ENCODE peak calls at places on chromosomes 2 and 18, in eight cellular contexts. Z is thyroid gland, D is colonic mucosa, X is cardiac muscle cell, S is tibial artery, K is IMR-90, L is body of pancreas, V is endothelial cell of umbilical vein. E is an unnamed sample.
A peak's percentile ranks its signal among the peaks of the same experiment; 100 is the strongest.

GRCh38 chr18:43932140-43932539 is 654.9 kb upstream of the SYT4 start:
- DNase-seq in Z (no peak), L (no peak), D (no peak), V (no peak), S (no peak), K (peak; percentile 13), X (no peak), E (no peak)

GRCh38 chr18:36811955-36812354 is 16.8 kb downstream of the TPGS2 start:
- DNase-seq in Z (no peak), K (no peak), X (peak; percentile 28), D (no peak), L (no peak), S (no peak), V (no peak), E (no peak)

GRCh38 chr2:83196225-83196624 is 1262.9 kb downstream of the SUCLG1 start:
- DNase-seq in K (peak; percentile 42), Z (no peak), D (no peak), L (no peak), V (peak; percentile 62), S (no peak), X (peak; percentile 80), E (no peak)

GRCh38 chr18:2846241-2846637 is 567 bp upstream of the EMILIN2 start:
- DNase-seq in S (peak; percentile 37), L (no peak), X (peak; percentile 51), D (no peak), K (peak; percentile 16), V (peak; percentile 16), Z (peak; percentile 18), E (no peak)

GRCh38 chr2:27489118-27489497 is 435 bp downstream of the IFT172 start:
- DNase-seq in S (no peak), X (peak; percentile 39), Z (no peak), L (peak; percentile 14), D (peak; percentile 26), K (peak; percentile 21), V (peak; percentile 48), E (peak; percentile 25)

GRCh38 chr2:223681125-223681524 is 79.0 kb upstream of the SCG2 start:
- DNase-seq in V (no peak), K (no peak), D (no peak), X (no peak), S (no peak), Z (no peak), L (no peak), E (no peak)

GRCh38 chr2:26723475-26723874 is 31.0 kb downstream of the KCNK3 start:
- DNase-seq in K (no peak), L (no peak), S (no peak), X (no peak), D (no peak), Z (no peak), V (no peak), E (no peak)

GRCh38 chr2:47269316-47270232 is 114.5 kb upstream of the STPG4 start:
- DNase-seq in K (peak; percentile 99), L (peak; percentile 17), X (peak; percentile 89), S (peak; percentile 83), V (peak; percentile 88), D (peak; percentile 84), Z (peak; percentile 29), E (no peak)

GRCh38 chr2:168698959-168699358 is 103.5 kb upstream of the NOSTRIN start:
- DNase-seq in Z (no peak), K (no peak), L (no peak), V (no peak), X (no peak), S (no peak), D (no peak), E (no peak)

GRCh38 chr2:97718051-97718882 is 4.9 kb downstream of the ZAP70 start:
- DNase-seq in S (no peak), L (no peak), X (no peak), V (no peak), Z (no peak), K (no peak), D (peak; percentile 33), E (no peak)

GRCh38 chr2:170928036-170928823 is 823 bp upstream of the GORASP2 start:
- DNase-seq in V (no peak), D (peak; percentile 27), S (no peak), Z (peak; percentile 17), X (peak; percentile 6), L (no peak), K (peak; percentile 31), E (no peak)

GRCh38 chr18:2420367-2420766 is 150.9 kb downstream of the METTL4 start:
- DNase-seq in Z (no peak), D (no peak), V (no peak), L (no peak), X (no peak), S (no peak), K (no peak), E (no peak)

GRCh38 chr18:39453882-39454281 is 1888.3 kb upstream of the CELF4 start:
- DNase-seq in Z (no peak), K (peak; percentile 65), L (no peak), D (no peak), S (no peak), V (peak; percentile 99), X (peak; percentile 93), E (no peak)

GRCh38 chr18:78893396-78894305 is 86.0 kb upstream of the SALL3 start:
- DNase-seq in V (no peak), L (no peak), X (no peak), S (no peak), D (no peak), K (no peak), Z (no peak), E (no peak)

GRCh38 chr18:78892721-78893120 is 86.9 kb upstream of the SALL3 start:
- DNase-seq in Z (no peak), V (no peak), D (no peak), L (no peak), S (no peak), X (no peak), K (no peak), E (no peak)

GRCh38 chr18:78898066-78898465 is 81.6 kb upstream of the SALL3 start:
- DNase-seq in S (no peak), Z (no peak), L (no peak), X (no peak), D (no peak), V (no peak), K (no peak), E (no peak)

GRCh38 chr18:78896111-78896510 is 83.5 kb upstream of the SALL3 start:
- DNase-seq in S (no peak), L (no peak), D (no peak), V (no peak), X (no peak), K (no peak), Z (no peak), E (no peak)

GRCh38 chr18:78895207-78896001 is 84.2 kb upstream of the SALL3 start:
- DNase-seq in Z (no peak), K (no peak), V (no peak), S (no peak), X (no peak), D (no peak), L (no peak), E (no peak)
- H3K4me3 ChIP-seq in Z (no peak overlapping the region), K (no peak overlapping the region), V (no peak overlapping the region), S (no peak overlapping the region), X (no peak overlapping the region), D (no peak overlapping the region), L (no peak overlapping the region), E (no peak overlapping the region)

DNA sequence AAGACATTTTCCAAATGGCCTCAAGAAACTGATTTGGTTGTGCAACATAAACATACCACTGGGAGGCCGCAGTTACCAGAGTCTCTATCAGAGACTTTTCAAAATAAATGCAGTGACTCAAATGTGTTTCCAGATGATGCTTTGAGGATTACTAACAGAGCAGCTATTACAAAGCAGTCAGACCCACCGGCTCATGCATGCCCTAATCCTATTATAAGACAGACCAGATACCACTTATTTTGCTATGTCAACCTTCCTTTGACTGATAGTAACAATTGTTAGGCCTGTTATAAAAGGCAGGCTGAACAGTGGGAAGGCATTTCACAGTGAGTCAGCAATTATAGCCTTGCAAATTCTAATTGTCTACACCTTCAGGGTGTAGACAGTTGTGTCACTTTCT is 217.7 kb downstream of the LRRTM1 start:
- DNase-seq in K (peak; percentile 94), S (no peak), L (no peak), D (no peak), V (no peak), X (peak; percentile 55), Z (no peak), E (no peak)
- TF ChIP-seq CTCF in K (peak; percentile 43), S (no peak), L (no peak), D (no peak), V (no peak), X (no peak), Z (no peak), E (no peak)

GRCh38 chr2:240915526-240916335 is 9.6 kb downstream of the CROCC2 start:
- DNase-seq in V (no peak), S (peak; percentile 19), Z (no peak), L (no peak), K (no peak), D (no peak), X (no peak), E (no peak)

GRCh38 chr2:240913810-240914644 is 7.9 kb downstream of the CROCC2 start:
- DNase-seq in S (peak; percentile 63), L (peak; percentile 70), K (peak; percentile 55), X (peak; percentile 87), Z (peak; percentile 59), D (peak; percentile 63), V (peak; percentile 78), E (peak; percentile 82)

GRCh38 chr2:240916571-240917008 is 10.5 kb downstream of the CROCC2 start:
- DNase-seq in V (peak; percentile 16), Z (peak; percentile 58), X (peak; percentile 73), L (peak; percentile 39), D (no peak), S (peak; percentile 83), K (peak; percentile 84), E (peak; percentile 52)

GRCh38 chr2:240912878-240913809 is 7.0 kb downstream of the CROCC2 start:
- DNase-seq in X (peak; percentile 29), S (no peak), D (no peak), Z (no peak), L (no peak), K (peak; percentile 78), V (peak; percentile 60), E (no peak)

DNA sequence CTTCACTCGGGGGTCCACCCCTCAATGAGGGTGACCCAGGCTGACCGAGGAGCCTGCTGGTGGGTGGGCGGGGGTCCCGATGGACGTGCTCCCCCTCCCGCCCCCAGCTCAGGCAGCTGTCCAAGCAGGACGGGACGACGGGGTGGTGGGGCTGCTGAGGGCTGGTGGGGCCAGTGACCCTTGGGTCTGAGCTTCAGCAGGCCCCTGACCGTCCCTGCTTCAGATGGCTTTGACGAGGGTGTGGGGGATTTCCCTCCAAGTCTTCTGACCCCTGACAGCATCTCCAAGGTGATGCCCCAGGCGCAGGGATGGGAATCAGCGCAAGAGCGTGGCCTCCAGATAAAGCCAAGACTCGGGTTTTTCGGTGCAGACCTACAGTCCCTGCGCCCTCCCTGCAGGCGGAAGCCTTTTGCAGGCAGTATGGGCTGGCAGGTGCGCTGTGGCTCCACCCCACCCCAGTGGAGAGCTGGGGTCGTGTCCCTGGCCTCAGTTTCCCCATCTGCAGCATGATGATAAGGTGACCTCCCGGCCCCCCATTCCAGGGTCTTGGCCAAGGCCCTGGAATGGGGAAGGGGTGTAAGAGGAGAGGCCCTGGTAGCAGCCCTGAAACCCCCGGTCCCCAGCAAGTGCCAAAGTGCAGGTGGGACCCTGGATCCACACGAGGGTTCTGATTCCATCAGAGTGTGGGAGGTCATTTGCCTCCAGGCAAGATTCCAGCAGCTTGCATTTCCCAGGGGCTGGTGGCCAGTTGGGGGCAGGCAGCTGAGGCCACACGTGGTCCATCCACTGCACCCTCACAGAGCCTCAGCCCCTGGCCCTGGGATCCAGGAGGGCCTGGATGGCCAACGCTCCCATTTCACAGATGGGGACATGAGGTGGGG is 8.7 kb downstream of the CROCC2 start:
- DNase-seq in L (no peak), Z (no peak), S (no peak), X (no peak), V (no peak), K (no peak), D (no peak), E (no peak)
- H3K4me1 ChIP-seq in L (peaks cover 12% of the 10 kb centered on the region), Z (no peaks in the 10 kb centered on the region), S (peaks cover 40% of the 10 kb centered on the region), X (no peaks in the 10 kb centered on the region), V (peaks cover 15% of the 10 kb centered on the region), K (peaks cover 38% of the 10 kb centered on the region), D (no peaks in the 10 kb centered on the region), E (peaks cover 25% of the 10 kb centered on the region)

GRCh38 chr2:3470856-3471737 is 48.2 kb downstream of the ADI1 start:
- DNase-seq in Z (no peak), D (no peak), S (no peak), X (no peak), L (no peak), V (no peak), K (no peak), E (no peak)
- H3K4me3 ChIP-seq in Z (no peak overlapping the region), D (no peak overlapping the region), S (no peak overlapping the region), X (no peak overlapping the region), L (no peak overlapping the region), V (no peak overlapping the region), K (no peak overlapping the region), E (no peak overlapping the region)